ENCODE peak calls at places on chromosome 13, in four cellular contexts. One of them, this sample, is unnamed.

GRCh38 chr13:62887046-62887445 is 1471.4 kb upstream of the PCDH20 start:
- DNase-seq in IMR-90: no peak
- DNase-seq in GM23338: no peak
- DNase-seq in fibroblast of lung: no peak
- DNase-seq in this sample: no peak

GRCh38 chr13:83984793-83985192 is 102.5 kb upstream of the SLITRK1 start:
- DNase-seq in IMR-90: no peak
- DNase-seq in GM23338: no peak
- DNase-seq in fibroblast of lung: no peak
- DNase-seq in this sample: no peak

GRCh38 chr13:110590577-110590976 is 24.8 kb upstream of the NAXD start:
- DNase-seq in IMR-90: no peak
- DNase-seq in GM23338: no peak
- DNase-seq in fibroblast of lung: no peak
- DNase-seq in this sample: no peak

GRCh38 chr13:84049442-84049841 is 167.2 kb upstream of the SLITRK1 start:
- DNase-seq in IMR-90: no peak
- DNase-seq in GM23338: no peak
- DNase-seq in fibroblast of lung: no peak
- DNase-seq in this sample: no peak

GRCh38 chr13:109784590-109785140 is 1.7 kb downstream of the IRS2 start:
- DNase-seq in IMR-90: peak; percentile 62
- DNase-seq in GM23338: peak; percentile 79
- DNase-seq in fibroblast of lung: peak; percentile 72
- DNase-seq in this sample: peak; percentile 95

GRCh38 chr13:106033634-106034033 is 501.8 kb downstream of the EFNB2 start:
- DNase-seq in IMR-90: peak; percentile 59
- DNase-seq in GM23338: peak; percentile 4
- DNase-seq in fibroblast of lung: peak; percentile 63
- DNase-seq in this sample: no peak

GRCh38 chr13:47437411-47437810 is 540.6 kb upstream of the HTR2A start:
- DNase-seq in IMR-90: peak; percentile 89
- DNase-seq in GM23338: no peak
- DNase-seq in fibroblast of lung: peak; percentile 79
- DNase-seq in this sample: no peak

GRCh38 chr13:79405501-79405830 is 589 bp downstream of the RBM26 start:
- DNase-seq in IMR-90: no peak
- DNase-seq in GM23338: peak; percentile 44
- DNase-seq in fibroblast of lung: no peak
- DNase-seq in this sample: no peak

GRCh38 chr13:53490732-53491131 is 462.1 kb downstream of the OLFM4 start:
- DNase-seq in IMR-90: no peak
- DNase-seq in GM23338: no peak
- DNase-seq in fibroblast of lung: no peak
- DNase-seq in this sample: no peak

GRCh38 chr13:55155046-55155445 is 1985.7 kb upstream of the PRR20A start:
- DNase-seq in IMR-90: no peak
- DNase-seq in GM23338: no peak
- DNase-seq in fibroblast of lung: no peak
- DNase-seq in this sample: no peak

GRCh38 chr13:82717249-82717648 is 1165.0 kb downstream of the SLITRK1 start:
- DNase-seq in IMR-90: peak; percentile 59
- DNase-seq in GM23338: no peak
- DNase-seq in fibroblast of lung: peak; percentile 89
- DNase-seq in this sample: no peak

GRCh38 chr13:24064258-24064860 is 96.2 kb upstream of the SPATA13 start:
- DNase-seq in IMR-90: no peak
- DNase-seq in GM23338: no peak
- DNase-seq in fibroblast of lung: no peak
- DNase-seq in this sample: no peak

GRCh38 chr13:110555601-110556223 is 5.8 kb downstream of the RAB20 start:
- DNase-seq in IMR-90: no peak
- DNase-seq in GM23338: no peak
- DNase-seq in fibroblast of lung: no peak
- DNase-seq in this sample: no peak

GRCh38 chr13:64912141-64912540 is 2318.0 kb downstream of the PCDH9 start:
- DNase-seq in IMR-90: peak; percentile 83
- DNase-seq in GM23338: no peak
- DNase-seq in fibroblast of lung: peak; percentile 86
- DNase-seq in this sample: no peak

GRCh38 chr13:59570204-59570603 is 593.5 kb downstream of the DIAPH3 start:
- DNase-seq in IMR-90: no peak
- DNase-seq in GM23338: no peak
- DNase-seq in fibroblast of lung: no peak
- DNase-seq in this sample: no peak

GRCh38 chr13:64078480-64078936 is 2662.9 kb upstream of the PCDH20 start:
- DNase-seq in IMR-90: no peak
- DNase-seq in GM23338: no peak
- DNase-seq in fibroblast of lung: no peak
- DNase-seq in this sample: no peak

GRCh38 chr13:60448907-60449510 is 52.0 kb downstream of the TDRD3 start:
- DNase-seq in IMR-90: peak; percentile 68
- DNase-seq in GM23338: peak; percentile 66
- DNase-seq in fibroblast of lung: peak; percentile 44
- DNase-seq in this sample: no peak

GRCh38 chr13:103036268-103036667 is 29.9 kb downstream of the SLC10A2 start:
- DNase-seq in IMR-90: no peak
- DNase-seq in GM23338: no peak
- DNase-seq in fibroblast of lung: no peak
- DNase-seq in this sample: no peak
- TF ChIP-seq CTCF in IMR-90: no peak
- TF ChIP-seq CTCF in GM23338: no peak
- TF ChIP-seq CTCF in fibroblast of lung: no peak
- TF ChIP-seq CTCF in this sample: no peak

GRCh38 chr13:30552567-30552966 is 65.2 kb upstream of the USPL1 start:
- DNase-seq in IMR-90: no peak
- DNase-seq in GM23338: no peak
- DNase-seq in fibroblast of lung: no peak
- DNase-seq in this sample: no peak

GRCh38 chr13:30545320-30545719 is 72.4 kb upstream of the USPL1 start:
- DNase-seq in IMR-90: no peak
- DNase-seq in GM23338: no peak
- DNase-seq in fibroblast of lung: no peak
- DNase-seq in this sample: no peak

GRCh38 chr13:30551194-30551593 is 66.5 kb upstream of the USPL1 start:
- DNase-seq in IMR-90: peak; percentile 43
- DNase-seq in GM23338: peak; percentile 70
- DNase-seq in fibroblast of lung: no peak
- DNase-seq in this sample: no peak
- TF ChIP-seq CTCF in IMR-90: peak; percentile 38
- TF ChIP-seq CTCF in GM23338: peak; percentile 74
- TF ChIP-seq CTCF in fibroblast of lung: peak; percentile 29
- TF ChIP-seq CTCF in this sample: peak; percentile 43

DNA sequence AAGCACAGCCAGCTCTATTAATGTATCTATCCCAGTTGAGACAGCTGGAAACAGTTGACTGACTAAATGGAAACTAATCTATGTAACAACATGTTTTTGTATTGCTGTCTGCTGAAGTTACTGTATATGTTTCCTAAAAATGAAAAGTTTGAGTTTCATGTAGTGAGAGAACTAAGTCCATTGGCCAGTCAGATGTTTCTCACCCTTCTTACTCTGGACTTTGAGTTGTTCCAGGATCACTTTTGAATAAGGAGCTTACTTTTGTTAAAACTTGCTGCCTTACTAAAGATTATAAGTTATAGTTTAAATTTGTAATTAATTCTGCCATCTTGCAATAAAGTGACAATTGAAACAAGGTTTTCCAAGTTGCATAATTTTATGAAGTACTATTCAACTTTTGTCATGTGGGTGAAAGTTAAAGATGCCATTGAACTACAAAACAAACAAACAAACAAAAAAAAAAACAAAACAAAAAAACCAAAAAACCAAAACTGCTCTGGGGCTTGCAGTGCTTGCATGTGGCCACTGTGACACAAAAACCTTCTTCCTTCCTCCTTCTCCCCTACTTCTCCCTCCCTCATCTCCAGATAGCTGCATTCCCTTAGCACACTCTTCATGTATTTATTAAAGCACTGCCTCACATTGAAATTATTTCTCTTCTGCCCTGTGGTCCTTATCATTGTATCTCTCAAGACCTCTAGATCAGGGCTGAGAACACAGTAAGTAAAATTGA is 15.3 kb downstream of the WDFY2 start:
- DNase-seq in IMR-90: no peak
- DNase-seq in GM23338: no peak
- DNase-seq in fibroblast of lung: no peak
- DNase-seq in this sample: no peak
- TF ChIP-seq CTCF in IMR-90: no peak
- TF ChIP-seq CTCF in GM23338: no peak
- TF ChIP-seq CTCF in fibroblast of lung: no peak
- TF ChIP-seq CTCF in this sample: no peak

DNA sequence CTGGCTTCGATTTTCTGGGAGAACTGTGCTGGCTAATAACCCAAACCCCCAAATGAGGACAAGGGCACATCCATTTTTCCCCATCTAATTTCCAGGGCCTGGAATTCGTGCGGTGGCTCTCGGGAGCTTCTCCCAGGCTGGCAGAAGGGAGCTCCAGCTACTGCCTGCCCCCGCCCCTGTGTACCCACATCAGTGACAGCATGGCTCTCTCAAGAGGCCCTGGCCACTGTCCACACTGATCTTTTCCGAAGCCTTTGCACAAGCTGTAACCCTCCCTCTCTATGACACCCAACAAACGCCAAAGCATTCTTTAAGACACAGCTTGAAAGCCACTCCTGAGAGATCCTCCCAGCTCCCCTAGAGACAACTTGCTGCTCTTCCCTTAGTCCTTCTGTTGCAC is 73.1 kb downstream of the ZIC5 start:
- DNase-seq in IMR-90: no peak
- DNase-seq in GM23338: no peak
- DNase-seq in fibroblast of lung: no peak
- DNase-seq in this sample: no peak
- TF ChIP-seq CTCF in IMR-90: no peak
- TF ChIP-seq CTCF in GM23338: no peak
- TF ChIP-seq CTCF in fibroblast of lung: no peak
- TF ChIP-seq CTCF in this sample: no peak

This sample was measured in osteocyte.